ENCODE peak calls at places on chromosomes 7 and 10, in six cellular contexts. J is foreskin keratinocyte; Q is psoas muscle; U is effector memory CD8-positive, alpha-beta T cell; V is upper lobe of right lung; N is sciatic nerve. K is an unnamed sample.

GRCh38 chr7:39894904-39895303 is 55.2 kb upstream of the CDK13 start:
- ATAC-seq in Q (no peak), N (no peak), V (no peak), J (peak), U (no peak), K (no peak)

GRCh38 chr10:128209862-128210214 is 83.6 kb upstream of the MKI67 start:
- ATAC-seq in U (peak), N (no peak), J (no peak), V (no peak), Q (no peak), K (peak)

GRCh38 chr7:24456526-24457214 is 116.6 kb upstream of the PALS2 start:
- ATAC-seq in U (no peak), N (no peak), J (no peak), V (no peak), Q (peak), K (no peak)

GRCh38 chr7:29336851-29337627 is 142.5 kb downstream of the CHN2 start:
- ATAC-seq in Q (no peak), N (no peak), J (no peak), U (peak), V (no peak), K (no peak)

GRCh38 chr10:103960103-103960502 is 6.8 kb upstream of the SLK start:
- ATAC-seq in J (no peak), U (no peak), V (no peak), Q (no peak), N (no peak), K (no peak)

GRCh38 chr7:148723166-148723559 is 24.5 kb downstream of the CUL1 start:
- ATAC-seq in V (no peak), J (no peak), Q (peak), N (no peak), U (no peak), K (no peak)

GRCh38 chr10:114808982-114809381 is 12.6 kb upstream of the FHIP2A start:
- ATAC-seq in N (no peak), V (no peak), Q (no peak), U (peak), J (no peak), K (no peak)

GRCh38 chr7:157292770-157293412 is 43.9 kb upstream of the DNAJB6 start:
- ATAC-seq in V (peak), N (peak), Q (no peak), U (no peak), J (peak), K (no peak)

GRCh38 chr7:70788276-70788675 is 343.7 kb upstream of the GALNT17 start:
- ATAC-seq in Q (no peak), N (no peak), V (no peak), J (peak), U (peak), K (no peak)

GRCh38 chr7:44853391-44853790 is 5.5 kb upstream of the H2AZ2 start:
- ATAC-seq in N (no peak), U (no peak), V (no peak), J (peak), Q (no peak), K (no peak)

GRCh38 chr10:73894245-73894971 is 16.5 kb upstream of the PLAU start:
- ATAC-seq in Q (peak), U (peak), J (peak), V (no peak), N (no peak), K (no peak)

GRCh38 chr7:114622189-114622588 is 207.6 kb downstream of the FOXP2 start:
- ATAC-seq in Q (no peak), V (no peak), J (no peak), N (no peak), U (no peak), K (no peak)

GRCh38 chr7:43584200-43584586 is 1.3 kb downstream of the STK17A start:
- ATAC-seq in N (no peak), V (no peak), U (no peak), Q (peak), J (no peak), K (no peak)

GRCh38 chr7:16091951-16092350 is 329.4 kb downstream of the CRPPA start:
- ATAC-seq in J (no peak), U (no peak), Q (no peak), N (peak), V (no peak), K (no peak)

GRCh38 chr7:151903249-151904032 is 26.5 kb upstream of the PRKAG2 start:
- ATAC-seq in Q (no peak), U (no peak), V (no peak), N (no peak), J (no peak), K (no peak)

GRCh38 chr10:94777886-94778458 is 15.5 kb downstream of the CYP2C19 start:
- ATAC-seq in V (no peak), J (no peak), U (no peak), Q (no peak), N (no peak), K (no peak)

GRCh38 chr7:111893190-111893589 is 313.0 kb downstream of the DOCK4 start:
- ATAC-seq in J (no peak), U (no peak), N (no peak), Q (no peak), V (no peak), K (no peak)

GRCh38 chr7:44114586-44115310 is 8.6 kb downstream of the POLD2 start:
- ATAC-seq in V (no peak), N (no peak), Q (peak), U (no peak), J (no peak), K (no peak)

GRCh38 chr10:34319197-34319846 is 495.8 kb downstream of the PARD3 start:
- ATAC-seq in N (no peak), J (peak), Q (no peak), U (no peak), V (peak), K (peak)

GRCh38 chr10:11205026-11205772 is 187.5 kb downstream of the CELF2 start:
- ATAC-seq in Q (no peak), N (no peak), J (peak), V (no peak), U (no peak), K (no peak)

GRCh38 chr7:159000859-159001435 is 143.7 kb downstream of the VIPR2 start:
- ATAC-seq in Q (no peak), N (no peak), V (no peak), J (no peak), U (no peak), K (no peak)

GRCh38 chr7:111855842-111856227 is 293.5 kb upstream of the IMMP2L start:
- ATAC-seq in V (no peak), N (peak), Q (no peak), U (no peak), J (peak), K (no peak)

GRCh38 chr7:37284285-37284684 is 164.4 kb downstream of the ELMO1 start:
- ATAC-seq in N (peak), J (no peak), U (no peak), V (no peak), Q (no peak), K (no peak)

GRCh38 chr10:102024799-102025198 is 31.2 kb downstream of the ARMH3 start:
- ATAC-seq in U (no peak), J (no peak), V (peak), N (no peak), Q (no peak), K (no peak)

GRCh38 chr7:91634485-91635177 is 245.9 kb downstream of the MTERF1 start:
- ATAC-seq in U (no peak), J (no peak), V (no peak), N (no peak), Q (no peak), K (no peak)

GRCh38 chr10:12499066-12499465 is 149.7 kb downstream of the CAMK1D start:
- ATAC-seq in J (no peak), N (no peak), V (no peak), Q (no peak), U (no peak), K (no peak)